ENCODE peak calls at places on chromosomes 7 and 10, in eight cellular contexts. X, K, D, H, Y, F, M and J are unnamed samples.

GRCh38 chr10:20885678-20886077 is 11.4 kb downstream of the NEBL start:
- DNase-seq in F (no peak), K (no peak), M (no peak), X (peak; percentile 7), D (no peak), H (no peak), Y (no peak), J (no peak)

GRCh38 chr10:43284341-43284910 is 17.6 kb upstream of the RASGEF1A start:
- DNase-seq in K (no peak), M (no peak), D (no peak), H (no peak), Y (no peak), F (no peak), X (peak; percentile 26), J (no peak)

GRCh38 chr10:107032700-107033401 is 131.7 kb downstream of the SORCS1 start:
- DNase-seq in H (no peak), Y (no peak), F (no peak), M (no peak), K (no peak), D (no peak), X (no peak), J (no peak)

GRCh38 chr10:73838008-73838567 is 26.7 kb upstream of the NDST2 start:
- DNase-seq in F (no peak), X (no peak), H (no peak), D (no peak), M (no peak), K (no peak), Y (no peak), J (no peak)

GRCh38 chr10:114631678-114632417 is 26.2 kb downstream of the ABLIM1 start:
- DNase-seq in Y (peak; percentile 44), D (peak; percentile 67), X (no peak), M (peak; percentile 78), H (peak; percentile 67), K (peak; percentile 60), F (no peak), J (no peak)

GRCh38 chr7:128129224-128129864 is 98.1 kb upstream of the LRRC4 start:
- DNase-seq in Y (no peak), K (no peak), D (no peak), M (no peak), F (no peak), H (no peak), X (no peak), J (no peak)

GRCh38 chr7:102220929-102221850 is 65.5 kb upstream of the SH2B2 start:
- DNase-seq in H (no peak), F (no peak), D (no peak), K (no peak), M (no peak), X (no peak), Y (no peak), J (no peak)

GRCh38 chr10:71695502-71696476 is 23.8 kb downstream of the C10orf105 start:
- DNase-seq in D (no peak), Y (no peak), K (no peak), H (no peak), X (no peak), F (no peak), M (no peak), J (no peak)

GRCh38 chr10:108208732-108209131 is 1044.2 kb upstream of the SORCS1 start:
- DNase-seq in F (no peak), Y (no peak), X (no peak), K (no peak), D (no peak), M (no peak), H (no peak), J (no peak)

GRCh38 chr10:35555962-35556930 is 48.9 kb upstream of the GJD4 start:
- DNase-seq in M (no peak), F (no peak), Y (peak; percentile 32), K (no peak), X (no peak), D (no peak), H (no peak), J (no peak)

GRCh38 chr10:97686962-97687784 is at the start of gene AVPI1:
- DNase-seq in X (peak; percentile 99), M (peak; percentile 99), H (peak; percentile 99), Y (peak; percentile 95), K (peak; percentile 97), D (peak; percentile 98), F (peak; percentile 76), J (peak; percentile 93)

GRCh38 chr7:157129200-157129599 is 9.5 kb upstream of the UBE3C start:
- DNase-seq in M (no peak), K (no peak), H (no peak), D (no peak), F (no peak), Y (no peak), X (peak; percentile 19), J (no peak)

GRCh38 chr7:70530191-70530590 is 601.8 kb upstream of the GALNT17 start:
- DNase-seq in X (no peak), K (no peak), H (no peak), D (no peak), F (no peak), Y (no peak), M (no peak), J (no peak)

GRCh38 chr10:88672041-88672440 is 7.8 kb downstream of the LIPF start:
- DNase-seq in H (no peak), F (no peak), Y (no peak), X (no peak), D (no peak), M (no peak), K (no peak), J (no peak)

DNA sequence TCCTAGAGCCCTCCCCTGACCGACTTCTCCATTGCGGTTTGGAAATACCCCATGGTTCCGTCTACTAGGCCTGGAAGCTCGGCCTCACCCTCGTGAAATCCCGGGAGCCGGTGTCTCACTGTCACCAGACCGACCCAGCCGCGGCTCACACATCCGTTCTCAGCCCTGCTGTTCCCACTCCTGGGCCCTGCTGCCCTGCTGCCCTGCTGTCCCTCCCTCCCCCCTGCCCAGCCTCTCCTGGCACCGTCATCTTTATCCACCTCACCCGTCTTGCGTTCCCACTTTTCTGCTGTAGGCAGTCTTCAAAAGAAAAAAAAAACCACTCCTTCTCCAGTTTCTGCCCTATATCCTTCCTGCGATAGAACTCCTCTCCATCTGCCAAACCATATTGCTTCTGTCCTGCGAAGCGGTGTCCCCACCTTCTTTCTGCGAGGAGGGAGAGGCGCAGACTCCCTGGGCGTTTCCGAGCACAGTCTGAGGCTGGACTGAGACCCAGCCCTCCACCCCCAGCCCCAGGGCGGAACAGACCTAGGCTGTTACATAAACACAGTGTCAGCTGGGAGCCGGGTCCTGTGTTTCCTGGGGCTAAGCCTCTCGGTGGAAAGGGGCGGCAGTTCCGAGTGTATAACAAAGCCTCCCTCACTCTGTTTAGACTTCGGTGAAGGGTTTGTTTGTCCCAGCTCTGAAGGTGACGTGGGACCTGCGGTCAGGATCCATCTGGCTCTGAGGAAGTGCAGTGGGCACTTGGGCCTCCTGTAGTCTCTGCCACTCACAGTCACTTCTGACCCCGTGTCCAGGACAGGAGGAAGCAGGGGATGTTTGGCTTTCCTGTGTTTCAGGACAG is 2.8 kb downstream of the AGAP3 start:
- DNase-seq in D (no peak), K (peak; percentile 81), F (no peak), M (peak; percentile 89), Y (peak; percentile 65), H (peak; percentile 93), X (no peak), J (peak; percentile 70)
- TF ChIP-seq POLR2A in D (no peak), K (no peak), F (no peak), M (no peak), Y (peak; percentile 34), H (no peak), X (no peak), J (peak; percentile 44)

DNA sequence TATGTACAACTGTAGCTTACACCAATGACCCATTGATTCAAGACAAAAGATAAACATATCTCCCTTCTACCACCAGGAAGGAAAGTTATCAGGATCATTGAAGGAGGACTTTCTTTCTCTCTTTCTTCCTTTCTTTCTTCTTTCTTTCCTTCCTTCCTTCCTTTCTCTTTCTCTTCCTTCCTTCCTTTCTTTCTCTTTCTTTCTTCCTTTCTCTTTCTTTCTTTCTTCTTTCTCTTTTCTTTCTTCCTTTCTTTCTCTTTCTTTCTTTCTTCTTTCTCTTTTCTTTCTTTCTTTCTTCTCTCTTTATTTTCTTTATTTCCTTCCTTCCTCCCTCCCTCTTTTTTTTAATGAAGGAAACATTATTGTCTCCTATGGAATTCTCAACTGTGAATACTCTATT is 10.6 kb upstream of the OR2A2 start:
- DNase-seq in H (no peak), K (no peak), D (no peak), Y (no peak), F (no peak), X (no peak), M (no peak), J (no peak)
- TF ChIP-seq CTCF in H (no peak), K (no peak), D (no peak), Y (no peak), F (no peak), X (no peak), M (no peak), J (no peak)

GRCh38 chr10:50618624-50619023 is 5.1 kb downstream of the SGMS1 start:
- DNase-seq in M (no peak), Y (no peak), K (no peak), H (no peak), X (no peak), D (no peak), F (no peak), J (no peak)
- H3K27ac ChIP-seq in M (no peak overlapping the region), Y (no peak overlapping the region), K (no peak overlapping the region), H (no peak overlapping the region), X (no peak overlapping the region), D (peak overlapping the region; percentile 21), F (no peak overlapping the region), J (no peak overlapping the region)

DNA sequence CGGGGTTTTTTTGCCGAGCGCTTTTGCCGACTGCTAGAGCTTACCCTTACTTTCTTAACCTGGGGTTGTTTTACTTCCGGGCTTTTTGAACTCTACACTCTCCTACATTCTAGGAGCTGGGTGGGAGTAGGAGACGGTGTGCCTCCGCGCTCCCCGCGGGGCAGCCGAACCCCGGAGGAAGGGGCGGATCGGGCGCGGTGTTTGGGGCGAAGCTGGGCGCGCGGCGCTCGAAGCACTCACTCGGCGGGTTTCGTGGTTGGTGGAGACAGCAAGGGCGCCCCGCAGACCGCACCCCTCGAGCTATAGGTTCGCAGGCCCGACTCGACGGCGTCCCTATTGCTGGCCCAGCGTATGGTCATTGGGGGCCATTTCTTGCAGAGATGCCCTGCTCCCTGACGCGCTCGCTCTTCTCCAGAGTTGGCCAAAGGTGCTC is 245 bp downstream of the ZNF518A start:
- DNase-seq in K (peak; percentile 71), D (peak; percentile 92), Y (peak; percentile 35), F (no peak), M (peak; percentile 93), X (peak; percentile 92), H (peak; percentile 78), J (no peak)
- TF ChIP-seq POLR2A in K (no peak), D (peak; percentile 42), Y (no peak), F (peak; percentile 78), M (peak; percentile 11), X (peak; percentile 74), H (no peak), J (no peak)